ENCODE peak calls at places on chromosomes 5 and 9, in eight cellular contexts. C is A549, M is IMR-90, G is SK-N-SH, B is HCT116, Y is H1, Z is K562, V is GM12878. H is an unnamed sample.

GRCh38 chr9:109444771-109445320 is 53.3 kb downstream of the PTPN3 start:
- DNase-seq in C (no peak), M (no peak), G (no peak), B (no peak), Y (no peak), Z (no peak), V (no peak), H (no peak)

GRCh38 chr5:137696481-137696880 is 39.4 kb downstream of the KLHL3 start:
- DNase-seq in C (no peak), M (peak), G (no peak), B (no peak), Y (no peak), Z (no peak), V (no peak), H (no peak)

GRCh38 chr5:73764586-73764985 is 138.6 kb downstream of the ARHGEF28 start:
- DNase-seq in C (peak), M (peak), G (no peak), B (no peak), Y (no peak), Z (no peak), V (no peak), H (peak)

GRCh38 chr5:135486679-135487395 is 34.7 kb upstream of the TIFAB start:
- DNase-seq in C (no peak), M (no peak), G (no peak), B (no peak), Y (no peak), Z (no peak), V (no peak), H (no peak)

GRCh38 chr5:80239680-80240367 is 16.0 kb downstream of the SERINC5 start:
- DNase-seq in C (no peak), M (peak), G (no peak), B (no peak), Y (no peak), Z (no peak), V (no peak), H (no peak)

GRCh38 chr9:96140401-96141180 is 161.4 kb downstream of the HSD17B3 start:
- DNase-seq in C (no peak), M (no peak), G (no peak), B (no peak), Y (no peak), Z (no peak), V (no peak), H (no peak)

GRCh38 chr5:113510836-113511451 is 2.5 kb upstream of the YTHDC2 start:
- DNase-seq in C (peak), M (peak), G (peak), B (peak), Y (no peak), Z (no peak), V (no peak), H (peak)

GRCh38 chr9:89477395-89477794 is 20.5 kb downstream of the SEMA4D start:
- DNase-seq in C (no peak), M (no peak), G (no peak), B (no peak), Y (no peak), Z (no peak), V (no peak), H (no peak)

GRCh38 chr9:131012023-131012334 is 3.0 kb downstream of the LAMC3 start:
- DNase-seq in C (no peak), M (no peak), G (no peak), B (no peak), Y (no peak), Z (no peak), V (no peak), H (peak)

GRCh38 chr5:73954381-73954780 is 328.4 kb downstream of the ARHGEF28 start:
- DNase-seq in C (no peak), M (no peak), G (no peak), B (no peak), Y (no peak), Z (no peak), V (no peak), H (no peak)

GRCh38 chr5:116454417-116454927 is 120.2 kb downstream of the SEMA6A start:
- DNase-seq in C (no peak), M (peak), G (peak), B (no peak), Y (no peak), Z (no peak), V (peak), H (no peak)

GRCh38 chr5:50967388-50968039 is 301.1 kb downstream of the PARP8 start:
- DNase-seq in C (no peak), M (no peak), G (peak), B (no peak), Y (peak), Z (no peak), V (no peak), H (no peak)

GRCh38 chr9:134575817-134576176 is 65.8 kb upstream of the COL5A1 start:
- DNase-seq in C (no peak), M (no peak), G (no peak), B (no peak), Y (no peak), Z (no peak), V (no peak), H (no peak)

GRCh38 chr9:71637926-71638325 is 130.4 kb downstream of the CEMIP2 start:
- DNase-seq in C (no peak), M (no peak), G (no peak), B (no peak), Y (no peak), Z (no peak), V (no peak), H (no peak)

GRCh38 chr9:27426717-27427645 is 97.1 kb upstream of the IFNK start:
- DNase-seq in C (peak), M (peak), G (no peak), B (no peak), Y (no peak), Z (no peak), V (no peak), H (no peak)

GRCh38 chr9:32265037-32265436 is 119.4 kb upstream of the ACO1 start:
- DNase-seq in C (no peak), M (no peak), G (no peak), B (no peak), Y (no peak), Z (no peak), V (no peak), H (no peak)

GRCh38 chr5:146388418-146388817 is 49.8 kb downstream of the POU4F3 start:
- DNase-seq in C (no peak), M (peak), G (no peak), B (no peak), Y (no peak), Z (no peak), V (no peak), H (no peak)

GRCh38 chr5:6436715-6437340 is 11.8 kb upstream of the UBE2QL1 start:
- DNase-seq in C (no peak), M (no peak), G (no peak), B (no peak), Y (no peak), Z (no peak), V (no peak), H (no peak)

GRCh38 chr9:137496601-137497375 is 37.7 kb upstream of the NSMF start:
- DNase-seq in C (no peak), M (no peak), G (peak), B (no peak), Y (no peak), Z (no peak), V (no peak), H (no peak)

GRCh38 chr9:68923480-68923879 is 90.4 kb downstream of the PRKACG start:
- DNase-seq in C (no peak), M (no peak), G (no peak), B (no peak), Y (no peak), Z (no peak), V (no peak), H (no peak)

GRCh38 chr9:111852291-111852690 is 44.3 kb upstream of the UGCG start:
- DNase-seq in C (no peak), M (no peak), G (no peak), B (no peak), Y (no peak), Z (no peak), V (no peak), H (no peak)

GRCh38 chr9:111854799-111855198 is 41.8 kb upstream of the UGCG start:
- DNase-seq in C (no peak), M (peak), G (no peak), B (no peak), Y (no peak), Z (no peak), V (no peak), H (no peak)

GRCh38 chr9:111853450-111853827 is 43.2 kb upstream of the UGCG start:
- DNase-seq in C (no peak), M (no peak), G (no peak), B (no peak), Y (no peak), Z (no peak), V (no peak), H (no peak)

GRCh38 chr9:111851536-111851935 is 45.1 kb upstream of the UGCG start:
- DNase-seq in C (peak), M (peak), G (no peak), B (peak), Y (no peak), Z (no peak), V (no peak), H (no peak)
- TF ChIP-seq RAD21 in C (no peak), M (no peak), G (no peak), B (no peak), Y (no peak), Z (no peak), V (no peak), H (no peak)

GRCh38 chr5:93279292-93279974 is 301.6 kb downstream of the NR2F1-AS1 start:
- DNase-seq in C (no peak), M (peak), G (peak), B (no peak), Y (no peak), Z (no peak), V (no peak), H (no peak)
- TF ChIP-seq RAD21 in C (no peak), M (no peak), G (no peak), B (no peak), Y (no peak), Z (no peak), V (no peak), H (no peak)

GRCh38 chr5:38751103-38751502 is 94.7 kb upstream of the OSMR start:
- DNase-seq in C (no peak), M (no peak), G (no peak), B (no peak), Y (no peak), Z (no peak), V (no peak), H (no peak)
- TF ChIP-seq RAD21 in C (no peak), M (no peak), G (peak), B (peak), Y (peak), Z (peak), V (no peak), H (no peak)

GRCh38 chr9:121566401-121567141 is 66.9 kb upstream of the GGTA1 start:
- DNase-seq in C (no peak), M (peak), G (peak), B (no peak), Y (no peak), Z (no peak), V (no peak), H (no peak)
- TF ChIP-seq RAD21 in C (no peak), M (no peak), G (no peak), B (no peak), Y (no peak), Z (no peak), V (no peak), H (no peak)

DNA sequence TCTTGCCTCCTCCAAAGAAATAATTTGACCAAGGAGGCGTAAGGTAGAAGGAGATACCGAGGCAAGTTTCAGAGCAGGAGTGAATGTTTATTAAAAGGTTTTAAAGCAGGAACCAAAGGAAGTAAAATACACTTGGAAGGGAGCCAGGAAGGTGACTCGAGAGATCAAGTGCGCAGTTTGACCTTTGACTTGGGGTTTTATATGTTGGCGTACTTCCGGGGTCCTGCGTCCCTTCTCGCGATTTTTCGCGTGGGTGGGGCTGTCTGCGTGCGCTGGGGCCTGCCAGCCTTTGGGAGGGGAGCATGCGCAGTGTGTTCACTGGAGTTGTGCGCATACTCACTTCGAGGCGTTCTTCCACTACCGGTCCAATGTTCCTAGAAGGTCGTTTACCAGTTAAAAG is 166.0 kb upstream of the IRX2 start:
- DNase-seq in C (no peak), M (no peak), G (no peak), B (no peak), Y (peak), Z (peak), V (no peak), H (no peak)
- TF ChIP-seq RAD21 in C (no peak), M (no peak), G (no peak), B (no peak), Y (no peak), Z (no peak), V (no peak), H (no peak)

H was measured in HepG2.